ENCODE peak calls at places on chromosomes 5 and 9, in ten cellular contexts. One of them, this sample, is unnamed.

GRCh38 chr5:154801083-154801482 is 45.9 kb downstream of the LARP1 start:
- DNase-seq in HCEC 1CT: peak
- DNase-seq in C1 segment of cervical spinal cord: no peak
- DNase-seq in PC-3: peak
- DNase-seq in tibial nerve: no peak
- DNase-seq in DMS 273 treated with DMSO at 0.1 percent for 48 hours: no peak
- DNase-seq in retina: no peak
- DNase-seq in HFFc6: peak
- DNase-seq in T-cell: no peak
- DNase-seq in LoVo: no peak
- DNase-seq in this sample: no peak

GRCh38 chr5:120621339-120621738 is 157.2 kb downstream of the PRR16 start:
- DNase-seq in LoVo: no peak
- DNase-seq in T-cell: no peak
- DNase-seq in HCEC 1CT: no peak
- DNase-seq in DMS 273 treated with DMSO at 0.1 percent for 48 hours: no peak
- DNase-seq in retina: no peak
- DNase-seq in tibial nerve: no peak
- DNase-seq in C1 segment of cervical spinal cord: no peak
- DNase-seq in PC-3: no peak
- DNase-seq in HFFc6: no peak
- DNase-seq in this sample: no peak

GRCh38 chr9:112921549-112921948 is 30.9 kb upstream of the SLC46A2 start:
- DNase-seq in HFFc6: peak
- DNase-seq in DMS 273 treated with DMSO at 0.1 percent for 48 hours: no peak
- DNase-seq in C1 segment of cervical spinal cord: no peak
- DNase-seq in T-cell: no peak
- DNase-seq in tibial nerve: no peak
- DNase-seq in LoVo: peak
- DNase-seq in retina: peak
- DNase-seq in HCEC 1CT: peak
- DNase-seq in PC-3: peak
- DNase-seq in this sample: no peak

GRCh38 chr5:15702102-15702501 is 202.1 kb downstream of the FBXL7 start:
- DNase-seq in T-cell: no peak
- DNase-seq in C1 segment of cervical spinal cord: no peak
- DNase-seq in LoVo: no peak
- DNase-seq in PC-3: no peak
- DNase-seq in tibial nerve: no peak
- DNase-seq in HCEC 1CT: peak
- DNase-seq in retina: no peak
- DNase-seq in HFFc6: peak
- DNase-seq in DMS 273 treated with DMSO at 0.1 percent for 48 hours: no peak
- DNase-seq in this sample: no peak

GRCh38 chr9:120353501-120353900 is 226.5 kb downstream of the CDK5RAP2 start:
- DNase-seq in tibial nerve: no peak
- DNase-seq in PC-3: no peak
- DNase-seq in retina: no peak
- DNase-seq in LoVo: no peak
- DNase-seq in T-cell: no peak
- DNase-seq in HCEC 1CT: no peak
- DNase-seq in C1 segment of cervical spinal cord: no peak
- DNase-seq in DMS 273 treated with DMSO at 0.1 percent for 48 hours: no peak
- DNase-seq in HFFc6: peak
- DNase-seq in this sample: no peak

GRCh38 chr5:83993803-83994202 is 273.1 kb upstream of the HAPLN1 start:
- DNase-seq in LoVo: no peak
- DNase-seq in tibial nerve: no peak
- DNase-seq in T-cell: no peak
- DNase-seq in DMS 273 treated with DMSO at 0.1 percent for 48 hours: no peak
- DNase-seq in PC-3: no peak
- DNase-seq in HFFc6: no peak
- DNase-seq in C1 segment of cervical spinal cord: no peak
- DNase-seq in HCEC 1CT: no peak
- DNase-seq in retina: no peak
- DNase-seq in this sample: no peak

GRCh38 chr9:70258692-70259511 is at the start of gene SMC5:
- DNase-seq in T-cell: peak
- DNase-seq in retina: peak
- DNase-seq in LoVo: peak
- DNase-seq in C1 segment of cervical spinal cord: peak
- DNase-seq in tibial nerve: peak
- DNase-seq in DMS 273 treated with DMSO at 0.1 percent for 48 hours: peak
- DNase-seq in HFFc6: peak
- DNase-seq in PC-3: peak
- DNase-seq in HCEC 1CT: peak
- DNase-seq in this sample: peak

GRCh38 chr5:126339215-126339805 is 83.9 kb upstream of the GRAMD2B start:
- DNase-seq in T-cell: peak
- DNase-seq in HFFc6: peak
- DNase-seq in LoVo: peak
- DNase-seq in tibial nerve: peak
- DNase-seq in PC-3: peak
- DNase-seq in retina: no peak
- DNase-seq in HCEC 1CT: peak
- DNase-seq in C1 segment of cervical spinal cord: no peak
- DNase-seq in DMS 273 treated with DMSO at 0.1 percent for 48 hours: no peak
- DNase-seq in this sample: peak

GRCh38 chr5:14450055-14450524 is 131.5 kb upstream of the OTULINL start:
- DNase-seq in LoVo: no peak
- DNase-seq in HCEC 1CT: peak
- DNase-seq in tibial nerve: peak
- DNase-seq in T-cell: no peak
- DNase-seq in C1 segment of cervical spinal cord: no peak
- DNase-seq in HFFc6: peak
- DNase-seq in DMS 273 treated with DMSO at 0.1 percent for 48 hours: no peak
- DNase-seq in retina: no peak
- DNase-seq in PC-3: no peak
- DNase-seq in this sample: no peak

GRCh38 chr9:88532320-88532719 is 2.7 kb upstream of the NXNL2 start:
- DNase-seq in PC-3: no peak
- DNase-seq in T-cell: no peak
- DNase-seq in C1 segment of cervical spinal cord: no peak
- DNase-seq in LoVo: no peak
- DNase-seq in retina: no peak
- DNase-seq in DMS 273 treated with DMSO at 0.1 percent for 48 hours: peak
- DNase-seq in HFFc6: no peak
- DNase-seq in tibial nerve: no peak
- DNase-seq in HCEC 1CT: no peak
- DNase-seq in this sample: no peak

GRCh38 chr9:114869845-114870244 is 60.5 kb downstream of the TNFSF8 start:
- DNase-seq in T-cell: peak
- DNase-seq in PC-3: peak
- DNase-seq in LoVo: no peak
- DNase-seq in tibial nerve: no peak
- DNase-seq in HFFc6: no peak
- DNase-seq in DMS 273 treated with DMSO at 0.1 percent for 48 hours: no peak
- DNase-seq in C1 segment of cervical spinal cord: no peak
- DNase-seq in retina: no peak
- DNase-seq in HCEC 1CT: no peak
- DNase-seq in this sample: no peak

GRCh38 chr9:89887286-89887685 is 282.5 kb downstream of the GADD45G start:
- DNase-seq in LoVo: no peak
- DNase-seq in T-cell: no peak
- DNase-seq in PC-3: no peak
- DNase-seq in tibial nerve: no peak
- DNase-seq in HFFc6: no peak
- DNase-seq in HCEC 1CT: no peak
- DNase-seq in C1 segment of cervical spinal cord: no peak
- DNase-seq in DMS 273 treated with DMSO at 0.1 percent for 48 hours: no peak
- DNase-seq in retina: no peak
- DNase-seq in this sample: no peak

GRCh38 chr5:66639036-66639435 is 42.8 kb downstream of the MAST4 start:
- DNase-seq in C1 segment of cervical spinal cord: no peak
- DNase-seq in LoVo: no peak
- DNase-seq in DMS 273 treated with DMSO at 0.1 percent for 48 hours: no peak
- DNase-seq in tibial nerve: no peak
- DNase-seq in HFFc6: no peak
- DNase-seq in HCEC 1CT: no peak
- DNase-seq in T-cell: no peak
- DNase-seq in retina: no peak
- DNase-seq in PC-3: no peak
- DNase-seq in this sample: no peak

GRCh38 chr9:87122947-87123685 is 175.8 kb upstream of the GAS1 start:
- DNase-seq in HFFc6: peak
- DNase-seq in retina: no peak
- DNase-seq in C1 segment of cervical spinal cord: no peak
- DNase-seq in LoVo: no peak
- DNase-seq in T-cell: no peak
- DNase-seq in HCEC 1CT: peak
- DNase-seq in DMS 273 treated with DMSO at 0.1 percent for 48 hours: no peak
- DNase-seq in tibial nerve: no peak
- DNase-seq in PC-3: no peak
- DNase-seq in this sample: no peak

GRCh38 chr9:76687861-76688374 is 76.3 kb upstream of the PCA3 start:
- DNase-seq in HFFc6: peak
- DNase-seq in LoVo: no peak
- DNase-seq in tibial nerve: no peak
- DNase-seq in T-cell: no peak
- DNase-seq in C1 segment of cervical spinal cord: no peak
- DNase-seq in HCEC 1CT: peak
- DNase-seq in DMS 273 treated with DMSO at 0.1 percent for 48 hours: no peak
- DNase-seq in retina: no peak
- DNase-seq in PC-3: peak
- DNase-seq in this sample: no peak